ENCODE peak calls at places on chromosomes 2 and 18, in four cellular contexts. E is colonic mucosa, U is uterus, D is upper lobe of left lung. K is an unnamed sample.

GRCh38 chr2:98004613-98005012 is 8.9 kb upstream of the TMEM131 start:
- DNase-seq in E (no peak), D (no peak), U (no peak), K (no peak)

GRCh38 chr2:219020604-219021365 is 20.5 kb downstream of the CFAP65 start:
- DNase-seq in D (no peak), E (no peak), U (no peak), K (no peak)

GRCh38 chr2:80499095-80499494 is 194.5 kb upstream of the LRRTM1 start:
- DNase-seq in D (no peak), U (no peak), E (peak), K (peak)

GRCh38 chr2:210128961-210129360 is 42.2 kb downstream of the KANSL1L start:
- DNase-seq in E (peak), U (no peak), D (no peak), K (peak)

GRCh38 chr2:38237311-38237710 is 139.8 kb downstream of the ATL2 start:
- DNase-seq in U (no peak), D (no peak), E (no peak), K (no peak)

GRCh38 chr2:240789501-240790369 is 30.3 kb downstream of the KIF1A start:
- DNase-seq in U (no peak), D (peak), E (no peak), K (no peak)

GRCh38 chr2:29949042-29949441 is 27.7 kb upstream of the ALK start:
- DNase-seq in U (no peak), D (no peak), E (no peak), K (no peak)

GRCh38 chr2:29753676-29754444 is 167.5 kb downstream of the ALK start:
- DNase-seq in D (no peak), E (no peak), U (no peak), K (no peak)

GRCh38 chr2:81645750-81646301 is 1341.3 kb upstream of the LRRTM1 start:
- DNase-seq in U (no peak), E (no peak), D (no peak), K (no peak)

GRCh38 chr2:169397697-169398096 is 35.4 kb upstream of the LRP2 start:
- DNase-seq in E (no peak), U (no peak), D (no peak), K (peak)

GRCh38 chr2:147232225-147232669 is 612.6 kb upstream of the ACVR2A start:
- DNase-seq in U (no peak), E (no peak), D (no peak), K (no peak)

GRCh38 chr18:15165048-15165447 is 417.1 kb downstream of the ANKRD30B start:
- DNase-seq in D (peak), U (no peak), E (no peak), K (no peak)

GRCh38 chr2:65081232-65081685 is 25.0 kb downstream of the CEP68 start:
- DNase-seq in U (no peak), E (peak), D (no peak), K (no peak)

GRCh38 chr2:240162531-240162930 is 22.1 kb upstream of the OTOS start:
- DNase-seq in D (no peak), U (no peak), E (no peak), K (no peak)

GRCh38 chr2:63488118-63488713 is 100.1 kb downstream of the WDPCP start:
- DNase-seq in D (no peak), U (no peak), E (peak), K (peak)

GRCh38 chr2:68318686-68319396 is 908 bp downstream of the CNRIP1 start:
- DNase-seq in E (peak), D (peak), U (peak), K (no peak)

GRCh38 chr2:45651415-45652089 is at the start of gene PRKCE:
- DNase-seq in D (no peak), U (peak), E (peak), K (peak)

GRCh38 chr2:151264157-151264835 is 2.6 kb upstream of the RBM43 start:
- DNase-seq in U (no peak), E (no peak), D (no peak), K (peak)

GRCh38 chr18:75198046-75198445 is 10.9 kb downstream of the PTGR3 start:
- DNase-seq in D (no peak), E (no peak), U (no peak), K (no peak)

GRCh38 chr2:20381457-20381856 is 30.8 kb upstream of the PUM2 start:
- DNase-seq in E (peak), D (no peak), U (no peak), K (peak)

GRCh38 chr2:46615555-46616487 is 136.5 kb downstream of the TMEM247 start:
- DNase-seq in D (peak), U (no peak), E (peak), K (peak)

GRCh38 chr2:30205456-30205855 is 25.9 kb upstream of the LBH start:
- DNase-seq in E (no peak), U (no peak), D (no peak), K (no peak)

GRCh38 chr2:70282439-70282838 is 11.1 kb downstream of the SNRPG start:
- DNase-seq in E (no peak), U (no peak), D (no peak), K (no peak)

GRCh38 chr2:138237657-138238384 is 263.7 kb upstream of the SPOPL start:
- DNase-seq in E (no peak), U (no peak), D (no peak), K (no peak)

GRCh38 chr2:190655113-190655512 is 6.2 kb downstream of the NAB1 start:
- DNase-seq in D (no peak), U (no peak), E (no peak), K (no peak)

GRCh38 chr2:167381349-167381748 is 493.1 kb downstream of the XIRP2 start:
- DNase-seq in U (no peak), D (no peak), E (no peak), K (no peak)

GRCh38 chr18:57585846-57586242 is 658 bp downstream of the FECH start:
- DNase-seq in D (no peak), U (no peak), E (no peak), K (no peak)

GRCh38 chr18:55079067-55079466 is 119.8 kb upstream of the CCDC68 start:
- DNase-seq in E (no peak), U (no peak), D (no peak), K (no peak)

GRCh38 chr18:77765468-77765867 is 515.8 kb downstream of the GALR1 start:
- DNase-seq in D (no peak), U (no peak), E (no peak), K (no peak)

GRCh38 chr2:202035089-202035940 is 1.7 kb downstream of the FZD7 start:
- DNase-seq in U (peak), D (peak), E (peak), K (no peak)

GRCh38 chr18:3207565-3207964 is 12.2 kb downstream of the MYOM1 start:
- DNase-seq in D (no peak), U (no peak), E (no peak), K (peak)

GRCh38 chr2:225937625-225938024 is 538.1 kb downstream of the NYAP2 start:
- DNase-seq in D (no peak), E (no peak), U (no peak), K (no peak)

DNA sequence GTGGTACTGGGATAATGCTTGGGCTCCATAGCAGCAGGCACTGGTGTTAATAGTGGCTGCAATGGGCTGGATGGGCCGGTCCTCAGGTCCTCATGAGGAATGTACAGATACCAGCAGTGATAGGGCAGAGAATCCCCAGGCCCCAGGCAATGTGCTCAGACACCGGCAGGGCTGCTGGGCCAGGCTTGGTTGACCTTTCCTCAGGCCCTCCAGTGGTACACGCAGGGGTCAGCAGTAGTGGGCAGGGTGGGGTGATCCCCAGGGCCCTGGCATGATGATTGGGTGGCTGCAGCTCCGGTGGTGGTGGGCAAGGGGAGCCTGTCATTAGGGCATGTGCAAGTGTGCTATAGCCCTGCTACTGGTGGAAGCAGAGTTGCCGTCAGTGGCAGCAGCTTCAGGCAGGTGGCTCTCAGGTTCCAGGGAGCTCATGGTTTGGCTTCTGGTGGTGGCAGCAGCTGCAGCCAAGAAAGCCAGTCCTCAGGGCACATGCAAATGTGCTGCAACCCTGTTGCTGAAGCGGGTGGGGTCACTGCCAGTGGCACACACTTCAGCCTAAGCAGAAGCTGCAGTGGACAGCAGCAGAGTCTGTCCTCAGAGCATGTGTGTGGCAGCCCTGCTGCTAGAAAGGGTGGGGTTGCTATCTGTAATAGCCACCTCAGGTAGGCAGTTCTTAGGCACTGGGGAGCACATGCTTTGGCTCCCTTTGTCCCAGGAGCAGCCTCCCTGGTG is 56.8 kb downstream of the CCNT2 start:
- DNase-seq in D (no peak), E (no peak), U (no peak), K (no peak)
- H3K27ac ChIP-seq in D (no peak), E (no peak), U (no peak), K (no peak)

DNA sequence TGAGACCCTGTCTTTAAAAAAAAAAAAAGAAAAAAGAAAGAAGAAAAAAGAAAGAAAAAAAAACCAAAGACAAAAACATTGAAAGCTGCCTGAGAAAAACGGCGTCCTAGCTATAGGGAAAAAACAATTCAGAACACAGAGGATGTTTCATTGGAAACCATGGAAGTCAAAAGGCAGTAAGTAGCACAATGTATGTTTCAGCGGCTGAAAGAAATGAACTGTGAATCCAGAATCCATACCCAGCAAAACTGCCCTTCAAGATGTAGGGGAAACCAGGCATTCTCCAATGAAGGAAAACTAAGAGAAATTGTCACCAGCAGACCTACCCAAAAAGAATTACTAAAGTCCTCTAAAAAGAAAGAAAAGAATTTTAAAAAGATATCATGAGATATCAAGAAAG is 27.6 kb downstream of the EVA1A start:
- DNase-seq in U (no peak), E (no peak), D (no peak), K (no peak)
- H3K27ac ChIP-seq in U (no peak), E (no peak), D (no peak), K (no peak)

GRCh38 chr2:145022671-145023330 is 502.9 kb upstream of the ZEB2 start:
- DNase-seq in U (no peak), D (no peak), E (no peak), K (no peak)
- H3K27ac ChIP-seq in U (peak), D (no peak), E (no peak), K (no peak)

GRCh38 chr18:79948719-79949411 is 2.6 kb downstream of the SLC66A2 start:
- DNase-seq in D (peak), U (no peak), E (peak), K (no peak)

GRCh38 chr18:79951545-79952456 is at the start of gene SLC66A2:
- DNase-seq in D (peak), U (peak), E (peak), K (peak)

GRCh38 chr18:79947881-79948610 is 3.4 kb downstream of the SLC66A2 start:
- DNase-seq in E (peak), U (no peak), D (no peak), K (peak)

GRCh38 chr18:79950440-79951341 is 762 bp downstream of the SLC66A2 start:
- DNase-seq in U (no peak), E (peak), D (peak), K (peak)

GRCh38 chr18:79949571-79950439 is 1.6 kb downstream of the SLC66A2 start:
- DNase-seq in E (peak), D (no peak), U (no peak), K (no peak)
- H3K27ac ChIP-seq in E (peak), D (peak), U (no peak), K (peak)

DNA sequence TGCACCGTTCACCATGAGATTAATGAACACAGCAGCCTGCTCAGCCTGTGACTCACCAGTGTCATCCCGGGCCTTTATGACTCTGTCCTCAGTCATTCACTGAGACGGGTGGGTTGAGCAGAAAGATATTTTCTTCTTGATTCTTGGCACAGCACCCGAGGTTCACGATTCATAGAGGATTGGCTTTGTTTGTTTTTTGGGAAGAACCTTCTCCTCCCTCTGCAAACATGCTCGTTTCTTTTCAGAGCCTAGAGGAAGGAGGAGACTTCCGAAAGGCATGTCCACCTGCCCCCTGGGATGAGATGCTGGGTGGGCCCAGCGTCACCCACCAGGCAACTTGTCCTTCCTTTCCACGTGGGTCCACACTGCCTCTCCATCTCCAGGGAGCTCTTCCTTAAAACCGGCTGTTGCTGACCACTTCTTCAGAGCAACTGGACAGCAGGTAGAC is 199.2 kb downstream of the GLI2 start:
- DNase-seq in E (peak), D (no peak), U (no peak), K (peak)
- H3K27ac ChIP-seq in E (no peak), D (peak), U (peak), K (no peak)

GRCh38 chr2:108806362-108806761 is 19.8 kb downstream of the CCDC138 start:
- DNase-seq in E (no peak), U (no peak), D (no peak), K (no peak)
- H3K27ac ChIP-seq in E (no peak), U (no peak), D (no peak), K (no peak)

GRCh38 chr2:186559370-186559769 is 30.5 kb upstream of the ITGAV start:
- DNase-seq in D (no peak), E (no peak), U (no peak), K (no peak)

GRCh38 chr2:186562209-186562578 is 27.7 kb upstream of the ITGAV start:
- DNase-seq in U (no peak), D (no peak), E (no peak), K (no peak)

GRCh38 chr2:186559848-186560247 is 30.0 kb upstream of the ITGAV start:
- DNase-seq in E (no peak), D (no peak), U (no peak), K (no peak)

GRCh38 chr2:186560254-186560653 is 29.6 kb upstream of the ITGAV start:
- DNase-seq in U (no peak), E (no peak), D (no peak), K (no peak)

GRCh38 chr2:186561467-186562208 is 28.2 kb upstream of the ITGAV start:
- DNase-seq in D (no peak), U (no peak), E (no peak), K (no peak)
- H3K27ac ChIP-seq in D (no peak), U (no peak), E (no peak), K (no peak)

DNA sequence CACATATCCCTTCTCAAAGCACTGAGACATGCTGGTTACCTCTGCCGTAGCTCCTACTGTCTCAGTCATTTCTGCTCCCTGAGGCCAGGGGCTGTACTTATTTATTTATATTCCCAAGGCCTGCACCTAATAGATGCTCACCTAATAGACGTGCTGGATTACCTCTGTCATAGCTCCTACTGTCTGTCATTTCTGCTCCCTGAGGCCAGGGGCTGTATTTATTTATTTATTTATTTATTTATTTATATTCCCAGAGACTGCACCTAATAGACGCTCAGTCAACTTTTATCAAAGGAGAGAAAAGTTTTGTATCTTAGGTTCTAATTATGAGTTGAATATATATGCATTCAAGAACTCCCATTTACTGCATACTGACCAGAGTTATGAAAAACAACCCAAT is 414.0 kb upstream of the TRIB2 start:
- DNase-seq in D (no peak), U (no peak), E (no peak), K (no peak)
- H3K27ac ChIP-seq in D (no peak), U (no peak), E (no peak), K (no peak)